ENCODE peak calls at places on chromosomes 12 and 14, in nine cellular contexts. K is suprapubic skin; G is naive thymus-derived CD8-positive, alpha-beta T cell; A is NT2/D1; N is T-helper 22 cell; Q is sciatic nerve; D is RWPE1; R is epithelial cell of proximal tubule; P is NCI-H187. S is an unnamed sample.

GRCh38 chr12:53603804-53604203 is 22.4 kb downstream of the ATF7 start:
- DNase-seq in R (no peak), Q (no peak), D (no peak), K (no peak), N (no peak), P (no peak), G (no peak), A (no peak), S (no peak)

GRCh38 chr12:109518820-109519665 is 41.6 kb downstream of the UBE3B start:
- DNase-seq in P (peak), G (peak), A (peak), D (peak), K (no peak), N (peak), Q (peak), R (peak), S (peak)

GRCh38 chr14:105945891-105946290 is 419.5 kb downstream of the TMEM121 start:
- DNase-seq in R (no peak), A (no peak), Q (no peak), K (no peak), N (no peak), P (no peak), G (no peak), D (no peak), S (no peak)

GRCh38 chr12:101050631-101051030 is 159.4 kb downstream of the SLC5A8 start:
- DNase-seq in P (no peak), K (no peak), R (no peak), Q (no peak), A (no peak), N (no peak), D (no peak), G (no peak), S (no peak)

GRCh38 chr14:22886500-22887259 is 3.7 kb downstream of the REM2 start:
- DNase-seq in N (peak), R (no peak), K (peak), Q (peak), G (peak), D (peak), A (peak), P (peak), S (peak)

GRCh38 chr14:47606601-47607000 is 68.8 kb downstream of the MDGA2 start:
- DNase-seq in G (no peak), A (no peak), Q (no peak), D (no peak), P (no peak), K (no peak), R (no peak), N (no peak), S (no peak)

GRCh38 chr12:28827841-28828240 is 321.2 kb upstream of the FAR2 start:
- DNase-seq in N (no peak), K (no peak), A (no peak), G (no peak), P (no peak), D (no peak), Q (no peak), R (no peak), S (no peak)

GRCh38 chr14:55518391-55518790 is 61.6 kb upstream of the KTN1 start:
- DNase-seq in N (no peak), P (no peak), R (no peak), G (no peak), A (no peak), Q (no peak), D (no peak), K (no peak), S (no peak)

GRCh38 chr12:74129702-74130101 is 407.9 kb upstream of the ATXN7L3B start:
- DNase-seq in A (no peak), Q (no peak), D (no peak), R (no peak), N (no peak), G (no peak), K (no peak), P (no peak), S (no peak)

GRCh38 chr14:22390824-22391461 is 198.1 kb downstream of the DAD1 start:
- DNase-seq in D (peak), A (no peak), G (no peak), Q (no peak), N (no peak), K (no peak), R (no peak), P (no peak), S (no peak)

GRCh38 chr12:53696655-53697321 is 20.9 kb upstream of the ATP5MC2 start:
- DNase-seq in A (no peak), N (no peak), Q (no peak), P (peak), D (peak), R (no peak), G (no peak), K (no peak), S (no peak)

GRCh38 chr12:3128498-3129293 is 51.5 kb downstream of the TSPAN9 start:
- DNase-seq in A (no peak), K (no peak), Q (no peak), D (no peak), N (no peak), P (no peak), R (no peak), G (no peak), S (no peak)

GRCh38 chr14:96225745-96226151 is 21.1 kb downstream of the BDKRB2 start:
- DNase-seq in R (no peak), D (peak), A (no peak), G (no peak), Q (peak), K (no peak), N (no peak), P (no peak), S (no peak)

GRCh38 chr14:35944847-35945246 is 118.7 kb downstream of the BRMS1L start:
- DNase-seq in P (no peak), D (peak), R (no peak), K (no peak), A (no peak), N (no peak), G (no peak), Q (no peak), S (no peak)

GRCh38 chr14:94163806-94164205 is 10.3 kb upstream of the PPP4R4 start:
- DNase-seq in A (no peak), Q (no peak), N (no peak), P (no peak), K (no peak), R (no peak), G (no peak), D (no peak), S (no peak)

GRCh38 chr12:87439990-87440827 is 589.0 kb downstream of the C12orf50 start:
- DNase-seq in A (no peak), P (no peak), N (no peak), R (peak), D (peak), G (no peak), K (no peak), Q (no peak), S (no peak)

GRCh38 chr14:70143306-70143705 is 45.4 kb downstream of the SLC8A3 start:
- DNase-seq in P (no peak), G (no peak), N (no peak), K (no peak), A (no peak), Q (no peak), R (no peak), D (no peak), S (no peak)

GRCh38 chr12:112907415-112908157 is 824 bp downstream of the OAS1 start:
- DNase-seq in K (no peak), R (no peak), P (no peak), Q (no peak), A (no peak), D (no peak), N (no peak), G (no peak), S (no peak)

GRCh38 chr12:52091061-52091460 is 11.6 kb downstream of the SMIM41 start:
- DNase-seq in R (no peak), K (no peak), N (no peak), A (no peak), D (no peak), P (no peak), Q (no peak), G (no peak), S (no peak)

GRCh38 chr12:64240781-64241180 is 18.7 kb upstream of the KICS2 start:
- DNase-seq in Q (no peak), D (no peak), A (no peak), R (no peak), N (no peak), P (no peak), K (no peak), G (no peak), S (no peak)

GRCh38 chr14:72777636-72778035 is 116.3 kb downstream of the DPF3 start:
- DNase-seq in K (peak), D (no peak), Q (no peak), G (no peak), A (no peak), P (no peak), N (no peak), R (no peak), S (no peak)

GRCh38 chr14:104223101-104223809 is 84.9 kb downstream of the KIF26A start:
- DNase-seq in Q (no peak), D (no peak), N (no peak), R (no peak), P (no peak), G (no peak), K (no peak), A (no peak), S (no peak)

GRCh38 chr14:54450535-54450934 is 9.4 kb upstream of the CNIH1 start:
- DNase-seq in R (no peak), Q (no peak), G (no peak), K (no peak), D (no peak), P (no peak), A (no peak), N (no peak), S (no peak)

GRCh38 chr12:9961901-9962300 is 9.3 kb upstream of the CLEC12A start:
- DNase-seq in N (no peak), D (no peak), K (no peak), A (no peak), Q (no peak), R (no peak), P (no peak), G (no peak), S (no peak)

GRCh38 chr14:56217380-56218045 is 99.3 kb downstream of the PELI2 start:
- DNase-seq in R (no peak), K (no peak), N (no peak), Q (no peak), D (no peak), G (no peak), A (no peak), P (no peak), S (no peak)

GRCh38 chr12:29516431-29516875 is 19.0 kb upstream of the OVCH1 start:
- DNase-seq in R (no peak), G (no peak), D (no peak), K (no peak), Q (no peak), N (no peak), A (no peak), P (no peak), S (no peak)

GRCh38 chr12:851343-851742 is 98.2 kb downstream of the RAD52 start:
- DNase-seq in K (no peak), N (no peak), R (no peak), D (no peak), Q (no peak), P (no peak), G (no peak), A (no peak), S (no peak)

GRCh38 chr12:126424696-126425095 is 1359.5 kb downstream of the AACS start:
- DNase-seq in A (no peak), P (no peak), K (no peak), Q (no peak), G (no peak), R (no peak), N (no peak), D (no peak), S (no peak)

GRCh38 chr12:56591111-56591510 is 39.0 kb downstream of the BAZ2A start:
- DNase-seq in Q (no peak), K (no peak), D (no peak), N (no peak), A (no peak), P (peak), G (no peak), R (no peak), S (no peak)

GRCh38 chr14:105855246-105855892 is 329.0 kb downstream of the TMEM121 start:
- DNase-seq in N (no peak), P (no peak), G (no peak), A (no peak), D (no peak), R (no peak), Q (peak), K (peak), S (no peak)

GRCh38 chr12:126051611-126052107 is 986.4 kb downstream of the AACS start:
- DNase-seq in K (no peak), Q (no peak), G (no peak), R (peak), D (peak), A (no peak), P (no peak), N (no peak), S (no peak)

GRCh38 chr12:105705765-105706164 is 375.3 kb downstream of the C12orf75 start:
- DNase-seq in A (peak), K (no peak), P (peak), N (no peak), R (no peak), D (peak), G (no peak), Q (peak), S (no peak)

GRCh38 chr12:131438874-131439273 is 272.0 kb upstream of the SFSWAP start:
- DNase-seq in R (no peak), N (no peak), A (no peak), K (no peak), Q (no peak), P (no peak), G (no peak), D (no peak), S (no peak)

GRCh38 chr12:28855761-28856160 is 293.3 kb upstream of the FAR2 start:
- DNase-seq in R (no peak), D (no peak), A (no peak), Q (no peak), G (no peak), P (no peak), K (no peak), N (no peak), S (no peak)

GRCh38 chr14:52051251-52051650 is 17.6 kb downstream of the NID2 start:
- DNase-seq in D (no peak), G (no peak), R (no peak), Q (no peak), A (no peak), P (no peak), K (no peak), N (no peak), S (no peak)